ENCODE peak calls at places on chromosomes 1 and 21, in eight cellular contexts. V is AG20443; L is lower leg skin; X is CD4-positive, alpha-beta T cell; C is brain pericyte; H is CD4-positive, CD25-positive, alpha-beta regulatory T cell; Q is lung microvascular endothelial cell; O is C1 segment of cervical spinal cord. Z is an unnamed sample.

GRCh38 chr1:41360074-41361027 is 883 bp upstream of the FOXO6 start:
- DNase-seq in V (no peak), L (peak; percentile 84), X (no peak), C (no peak), H (no peak), Q (no peak), O (no peak), Z (no peak)

GRCh38 chr1:162117039-162117816 is 47.7 kb downstream of the NOS1AP start:
- DNase-seq in V (no peak), L (no peak), X (no peak), C (no peak), H (no peak), Q (no peak), O (no peak), Z (no peak)

GRCh38 chr1:16250547-16251251 is 13.7 kb upstream of the CPLANE2 start:
- DNase-seq in V (peak; percentile 62), L (peak; percentile 80), X (no peak), C (no peak), H (no peak), Q (no peak), O (no peak), Z (no peak)

GRCh38 chr1:231571904-231572303 is 43.4 kb downstream of the TSNAX start:
- DNase-seq in V (no peak), L (no peak), X (no peak), C (no peak), H (no peak), Q (peak; percentile 93), O (no peak), Z (no peak)

GRCh38 chr1:31811605-31812004 is 4.2 kb downstream of the SPOCD1 start:
- DNase-seq in V (peak; percentile 68), L (peak; percentile 56), X (no peak), C (no peak), H (no peak), Q (peak; percentile 50), O (peak; percentile 82), Z (peak; percentile 80)

GRCh38 chr1:94746635-94747525 is 73.3 kb upstream of the SLC44A3 start:
- DNase-seq in V (no peak), L (no peak), X (no peak), C (peak; percentile 54), H (no peak), Q (no peak), O (no peak), Z (no peak)

GRCh38 chr21:46093668-46094400 is 4.1 kb upstream of the COL6A2 start:
- DNase-seq in V (peak; percentile 2), L (peak; percentile 86), X (no peak), C (no peak), H (no peak), Q (no peak), O (no peak), Z (no peak)

GRCh38 chr1:83006271-83006670 is 992.7 kb downstream of the TTLL7 start:
- DNase-seq in V (no peak), L (no peak), X (no peak), C (no peak), H (no peak), Q (no peak), O (no peak), Z (no peak)

GRCh38 chr1:78516716-78517115 is 25.9 kb downstream of the PTGFR start:
- DNase-seq in V (no peak), L (no peak), X (no peak), C (no peak), H (no peak), Q (no peak), O (no peak), Z (no peak)

GRCh38 chr1:204627436-204627835 is 58.1 kb downstream of the LRRN2 start:
- DNase-seq in V (no peak), L (no peak), X (no peak), C (no peak), H (no peak), Q (no peak), O (no peak), Z (no peak)

GRCh38 chr1:23471473-23472075 is 12.4 kb downstream of the ASAP3 start:
- DNase-seq in V (no peak), L (no peak), X (no peak), C (no peak), H (no peak), Q (no peak), O (no peak), Z (no peak)

GRCh38 chr1:197440730-197441129 is 172.7 kb downstream of the CRB1 start:
- DNase-seq in V (no peak), L (no peak), X (no peak), C (no peak), H (no peak), Q (no peak), O (no peak), Z (no peak)

GRCh38 chr1:21594935-21595897 is 73.9 kb downstream of the RAP1GAP start:
- DNase-seq in V (peak; percentile 76), L (no peak), X (peak; percentile 18), C (no peak), H (no peak), Q (peak; percentile 54), O (peak; percentile 7), Z (no peak)

GRCh38 chr1:7967651-7968050 is 6.1 kb downstream of the PARK7 start:
- DNase-seq in V (no peak), L (no peak), X (no peak), C (no peak), H (no peak), Q (no peak), O (no peak), Z (no peak)

GRCh38 chr1:167974698-167975097 is 37.8 kb upstream of the MPC2 start:
- DNase-seq in V (no peak), L (no peak), X (no peak), C (no peak), H (no peak), Q (no peak), O (no peak), Z (no peak)

GRCh38 chr1:79599257-79599656 is 592.7 kb upstream of the ADGRL4 start:
- DNase-seq in V (no peak), L (no peak), X (no peak), C (no peak), H (no peak), Q (no peak), O (no peak), Z (no peak)

GRCh38 chr1:185453496-185454192 is 136.6 kb upstream of the IVNS1ABP start:
- DNase-seq in V (peak; percentile 41), L (no peak), X (no peak), C (no peak), H (no peak), Q (peak; percentile 41), O (no peak), Z (no peak)

GRCh38 chr1:199242162-199242561 is 603.3 kb downstream of the PTPRC start:
- DNase-seq in V (no peak), L (no peak), X (no peak), C (no peak), H (no peak), Q (no peak), O (no peak), Z (no peak)

GRCh38 chr1:236534164-236534651 is 10.4 kb downstream of the LGALS8 start:
- DNase-seq in V (peak; percentile 62), L (no peak), X (no peak), C (no peak), H (peak; percentile 17), Q (peak; percentile 81), O (no peak), Z (no peak)